ENCODE peak calls at places on chromosomes 16 and 17, in six cellular contexts. One of them, this sample, is unnamed.

GRCh38 chr16:73717266-73718057 is 579.2 kb upstream of the PSMD7 start:
- DNase-seq in IMR-90: no peak
- DNase-seq in A673: no peak
- DNase-seq in nephron progenitor cell: no peak
- DNase-seq in mammary epithelial cell: no peak
- DNase-seq in WERI-Rb-1: no peak
- DNase-seq in this sample: no peak

GRCh38 chr16:2047330-2048115 is at the start of the genes NTHL1 and TSC2:
- DNase-seq in IMR-90: peak
- DNase-seq in A673: peak
- DNase-seq in nephron progenitor cell: peak
- DNase-seq in mammary epithelial cell: peak
- DNase-seq in WERI-Rb-1: peak
- DNase-seq in this sample: peak

GRCh38 chr17:55533611-55534010 is 22.4 kb upstream of the SMIM36 start:
- DNase-seq in IMR-90: peak
- DNase-seq in A673: no peak
- DNase-seq in nephron progenitor cell: no peak
- DNase-seq in mammary epithelial cell: no peak
- DNase-seq in WERI-Rb-1: no peak
- DNase-seq in this sample: no peak

GRCh38 chr16:86621966-86622365 is 43.6 kb downstream of the FOXL1 start:
- DNase-seq in IMR-90: no peak
- DNase-seq in A673: no peak
- DNase-seq in nephron progenitor cell: no peak
- DNase-seq in mammary epithelial cell: no peak
- DNase-seq in WERI-Rb-1: no peak
- DNase-seq in this sample: no peak

GRCh38 chr16:24188143-24188542 is 68.0 kb upstream of the CACNG3 start:
- DNase-seq in IMR-90: no peak
- DNase-seq in A673: peak
- DNase-seq in nephron progenitor cell: no peak
- DNase-seq in mammary epithelial cell: no peak
- DNase-seq in WERI-Rb-1: no peak
- DNase-seq in this sample: no peak

GRCh38 chr17:27751622-27752490 is 48.5 kb downstream of the NOS2 start:
- DNase-seq in IMR-90: no peak
- DNase-seq in A673: no peak
- DNase-seq in nephron progenitor cell: no peak
- DNase-seq in mammary epithelial cell: peak
- DNase-seq in WERI-Rb-1: peak
- DNase-seq in this sample: no peak

GRCh38 chr17:81025756-81026155 is 9.2 kb upstream of the BAIAP2 start:
- DNase-seq in IMR-90: no peak
- DNase-seq in A673: no peak
- DNase-seq in nephron progenitor cell: peak
- DNase-seq in mammary epithelial cell: no peak
- DNase-seq in WERI-Rb-1: no peak
- DNase-seq in this sample: no peak

GRCh38 chr17:40542562-40543411 is 22.5 kb downstream of the CCR7 start:
- DNase-seq in IMR-90: peak
- DNase-seq in A673: no peak
- DNase-seq in nephron progenitor cell: no peak
- DNase-seq in mammary epithelial cell: peak
- DNase-seq in WERI-Rb-1: no peak
- DNase-seq in this sample: peak

GRCh38 chr17:36188891-36189306 is 7.7 kb downstream of the CCL3L1 start:
- DNase-seq in IMR-90: no peak
- DNase-seq in A673: no peak
- DNase-seq in nephron progenitor cell: no peak
- DNase-seq in mammary epithelial cell: no peak
- DNase-seq in WERI-Rb-1: no peak
- DNase-seq in this sample: no peak

DNA sequence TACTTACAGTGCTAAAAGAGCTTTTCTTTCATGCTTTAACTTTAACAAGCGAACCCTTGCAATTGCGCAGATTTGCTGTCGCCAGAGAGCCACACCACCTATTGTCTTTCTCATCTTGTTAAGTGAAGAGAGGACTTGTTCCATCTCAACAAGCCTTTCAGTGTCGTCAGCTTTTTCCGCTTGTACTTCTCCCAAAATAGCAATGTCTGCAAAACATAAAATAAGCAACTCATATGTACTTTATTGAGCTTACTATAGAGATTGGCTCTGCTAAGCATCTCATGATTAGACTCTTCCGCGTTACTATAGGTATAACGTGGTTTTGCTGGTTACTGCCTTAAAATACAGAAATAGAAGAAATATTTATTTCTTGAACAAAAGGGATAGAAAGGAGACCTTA is 51.9 kb downstream of the ABCA8 start:
- DNase-seq in IMR-90: no peak
- DNase-seq in A673: no peak
- DNase-seq in nephron progenitor cell: no peak
- DNase-seq in mammary epithelial cell: no peak
- DNase-seq in WERI-Rb-1: no peak
- DNase-seq in this sample: no peak
- TF ChIP-seq CTCF in IMR-90: no peak
- TF ChIP-seq CTCF in A673: no peak
- TF ChIP-seq CTCF in nephron progenitor cell: no peak
- TF ChIP-seq CTCF in mammary epithelial cell: no peak
- TF ChIP-seq CTCF in WERI-Rb-1: no peak
- TF ChIP-seq CTCF in this sample: no peak

GRCh38 chr16:57663436-57663835 is 4.7 kb upstream of the ADGRG3 start:
- DNase-seq in IMR-90: no peak
- DNase-seq in A673: no peak
- DNase-seq in nephron progenitor cell: no peak
- DNase-seq in mammary epithelial cell: no peak
- DNase-seq in WERI-Rb-1: no peak
- DNase-seq in this sample: no peak

GRCh38 chr16:57661510-57661909 is 6.6 kb upstream of the ADGRG3 start:
- DNase-seq in IMR-90: no peak
- DNase-seq in A673: no peak
- DNase-seq in nephron progenitor cell: no peak
- DNase-seq in mammary epithelial cell: no peak
- DNase-seq in WERI-Rb-1: no peak
- DNase-seq in this sample: no peak

GRCh38 chr16:57661936-57662906 is 5.9 kb upstream of the ADGRG3 start:
- DNase-seq in IMR-90: no peak
- DNase-seq in A673: no peak
- DNase-seq in nephron progenitor cell: no peak
- DNase-seq in mammary epithelial cell: no peak
- DNase-seq in WERI-Rb-1: no peak
- DNase-seq in this sample: no peak

GRCh38 chr16:57658878-57659674 is 9.0 kb upstream of the ADGRG3 start:
- DNase-seq in IMR-90: no peak
- DNase-seq in A673: no peak
- DNase-seq in nephron progenitor cell: no peak
- DNase-seq in mammary epithelial cell: no peak
- DNase-seq in WERI-Rb-1: no peak
- DNase-seq in this sample: no peak

GRCh38 chr16:57660715-57661463 is 7.2 kb upstream of the ADGRG3 start:
- DNase-seq in IMR-90: no peak
- DNase-seq in A673: no peak
- DNase-seq in nephron progenitor cell: no peak
- DNase-seq in mammary epithelial cell: no peak
- DNase-seq in WERI-Rb-1: no peak
- DNase-seq in this sample: no peak
- TF ChIP-seq CTCF in IMR-90: no peak
- TF ChIP-seq CTCF in A673: no peak
- TF ChIP-seq CTCF in nephron progenitor cell: no peak
- TF ChIP-seq CTCF in mammary epithelial cell: no peak
- TF ChIP-seq CTCF in WERI-Rb-1: peak
- TF ChIP-seq CTCF in this sample: no peak

GRCh38 chr17:75877752-75878173 is 618 bp downstream of the TRIM47 start:
- DNase-seq in IMR-90: peak
- DNase-seq in A673: peak
- DNase-seq in nephron progenitor cell: peak
- DNase-seq in mammary epithelial cell: peak
- DNase-seq in WERI-Rb-1: peak
- DNase-seq in this sample: peak

GRCh38 chr17:75875940-75876189 is 2.5 kb downstream of the TRIM47 start:
- DNase-seq in IMR-90: no peak
- DNase-seq in A673: no peak
- DNase-seq in nephron progenitor cell: no peak
- DNase-seq in mammary epithelial cell: no peak
- DNase-seq in WERI-Rb-1: no peak
- DNase-seq in this sample: no peak

GRCh38 chr17:75876938-75877751 is 1.2 kb downstream of the TRIM47 start:
- DNase-seq in IMR-90: peak
- DNase-seq in A673: no peak
- DNase-seq in nephron progenitor cell: peak
- DNase-seq in mammary epithelial cell: peak
- DNase-seq in WERI-Rb-1: peak
- DNase-seq in this sample: no peak

GRCh38 chr17:75875182-75875939 is 3.0 kb downstream of the TRIM47 start:
- DNase-seq in IMR-90: no peak
- DNase-seq in A673: no peak
- DNase-seq in nephron progenitor cell: no peak
- DNase-seq in mammary epithelial cell: no peak
- DNase-seq in WERI-Rb-1: no peak
- DNase-seq in this sample: no peak

DNA sequence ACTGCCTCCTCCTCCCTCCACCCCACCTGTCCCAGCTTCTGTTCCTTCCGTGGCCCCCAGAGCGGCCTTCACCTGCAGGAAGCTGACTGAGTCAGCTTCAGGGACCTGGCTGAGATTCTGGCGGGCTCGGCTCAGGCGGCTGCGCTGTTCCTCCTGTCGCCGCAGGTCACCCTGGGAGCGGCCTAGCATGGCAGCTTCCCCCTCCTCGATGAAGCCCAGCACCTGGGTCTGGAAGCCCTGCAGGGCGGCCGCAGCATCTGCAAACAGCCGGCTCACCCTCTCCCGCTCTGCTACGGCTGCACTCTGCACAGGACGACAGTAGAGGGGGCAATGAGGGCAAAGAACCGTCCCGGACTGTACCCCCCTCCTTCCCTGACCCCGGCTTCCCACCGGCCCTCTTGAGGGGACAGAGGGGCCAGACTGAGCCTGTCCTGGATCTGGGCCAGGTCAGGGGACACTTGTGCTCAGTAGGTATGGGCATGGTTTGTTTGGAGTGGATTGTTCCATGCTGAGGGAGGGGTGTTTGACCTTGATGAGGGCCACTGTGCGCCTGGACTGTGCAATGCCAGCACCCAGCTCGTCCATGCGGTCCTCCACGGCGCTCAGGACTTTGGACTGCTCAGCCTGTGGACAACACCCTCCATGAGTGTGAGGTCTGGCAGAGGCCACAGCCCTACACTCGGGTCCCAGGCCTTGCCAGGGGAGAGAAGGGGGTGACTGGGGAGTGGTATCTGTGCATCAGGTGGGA is 2.0 kb downstream of the TRIM47 start:
- DNase-seq in IMR-90: no peak
- DNase-seq in A673: no peak
- DNase-seq in nephron progenitor cell: peak
- DNase-seq in mammary epithelial cell: peak
- DNase-seq in WERI-Rb-1: peak
- DNase-seq in this sample: peak
- TF ChIP-seq CTCF in IMR-90: peak
- TF ChIP-seq CTCF in A673: no peak
- TF ChIP-seq CTCF in nephron progenitor cell: no peak
- TF ChIP-seq CTCF in mammary epithelial cell: peak
- TF ChIP-seq CTCF in WERI-Rb-1: peak
- TF ChIP-seq CTCF in this sample: no peak

GRCh38 chr16:67336646-67337045 is 10.0 kb downstream of the LRRC36 start:
- DNase-seq in IMR-90: no peak
- DNase-seq in A673: no peak
- DNase-seq in nephron progenitor cell: no peak
- DNase-seq in mammary epithelial cell: peak
- DNase-seq in WERI-Rb-1: no peak
- DNase-seq in this sample: no peak

GRCh38 chr16:67327774-67328173 is 1.2 kb downstream of the LRRC36 start:
- DNase-seq in IMR-90: no peak
- DNase-seq in A673: no peak
- DNase-seq in nephron progenitor cell: no peak
- DNase-seq in mammary epithelial cell: no peak
- DNase-seq in WERI-Rb-1: no peak
- DNase-seq in this sample: no peak

GRCh38 chr16:67329901-67330300 is 3.3 kb downstream of the LRRC36 start:
- DNase-seq in IMR-90: no peak
- DNase-seq in A673: no peak
- DNase-seq in nephron progenitor cell: no peak
- DNase-seq in mammary epithelial cell: peak
- DNase-seq in WERI-Rb-1: no peak
- DNase-seq in this sample: no peak

GRCh38 chr16:67336111-67336510 is 9.5 kb downstream of the LRRC36 start:
- DNase-seq in IMR-90: no peak
- DNase-seq in A673: no peak
- DNase-seq in nephron progenitor cell: no peak
- DNase-seq in mammary epithelial cell: no peak
- DNase-seq in WERI-Rb-1: no peak
- DNase-seq in this sample: no peak

DNA sequence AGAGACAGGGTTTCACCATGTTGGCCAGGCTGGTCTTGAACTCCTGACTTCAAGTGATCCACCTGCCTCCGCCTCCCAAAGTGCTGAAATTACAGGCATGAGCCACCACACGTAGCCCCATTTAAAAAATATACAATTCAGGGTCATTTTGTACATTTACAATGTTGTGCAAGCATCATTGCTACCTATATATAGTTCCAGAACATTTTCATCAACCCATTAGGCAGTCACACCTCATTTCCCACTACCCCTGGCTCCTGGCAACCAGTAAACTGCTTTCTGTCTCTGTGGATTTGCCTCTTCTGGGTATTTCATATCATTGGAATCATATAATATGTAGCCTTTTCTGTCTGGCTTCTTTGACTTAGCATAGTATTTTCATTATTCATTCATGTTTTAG is 6.7 kb downstream of the LRRC36 start:
- DNase-seq in IMR-90: no peak
- DNase-seq in A673: no peak
- DNase-seq in nephron progenitor cell: no peak
- DNase-seq in mammary epithelial cell: no peak
- DNase-seq in WERI-Rb-1: no peak
- DNase-seq in this sample: no peak
- TF ChIP-seq CTCF in IMR-90: no peak
- TF ChIP-seq CTCF in A673: no peak
- TF ChIP-seq CTCF in nephron progenitor cell: no peak
- TF ChIP-seq CTCF in mammary epithelial cell: no peak
- TF ChIP-seq CTCF in WERI-Rb-1: no peak
- TF ChIP-seq CTCF in this sample: no peak